ENCODE peak calls at places on chromosomes 4 and X, in eight cellular contexts. Y is ovary, Q is esophagus muscularis mucosa, K is A549, A is transverse colon, H is sigmoid colon, I is suprapubic skin, J is H1. R is an unnamed sample.
A peak's percentile ranks its signal among the peaks of the same experiment; 100 is the strongest.

GRCh38 chr4:1403591-1404572 is 2.4 kb downstream of the NKX1-1 start:
- DNase-seq in I (peak; percentile 49), K (no peak), J (no peak), A (no peak), H (peak; percentile 55), Q (no peak), Y (peak; percentile 10), R (no peak)

GRCh38 chr4:151117371-151117962 is 18.0 kb downstream of the RPS3A start:
- DNase-seq in H (no peak), K (peak; percentile 49), I (no peak), Q (no peak), J (peak; percentile 78), Y (peak; percentile 63), A (peak; percentile 63), R (peak; percentile 89)

GRCh38 chrX:150517303-150517896 is 51.0 kb upstream of the MTM1 start:
- DNase-seq in Q (no peak), I (no peak), K (no peak), A (no peak), H (no peak), Y (no peak), J (no peak), R (no peak)

GRCh38 chr4:143700420-143701352 is at the start of gene FREM3:
- DNase-seq in A (no peak), K (no peak), Y (no peak), I (no peak), H (no peak), Q (no peak), J (peak; percentile 75), R (no peak)

GRCh38 chrX:70477734-70478075 is 33.1 kb downstream of the DLG3 start:
- DNase-seq in I (no peak), Q (no peak), A (no peak), K (no peak), Y (no peak), J (no peak), H (no peak), R (no peak)

GRCh38 chr4:85909851-85910250 is 434.9 kb downstream of the ARHGAP24 start:
- DNase-seq in J (no peak), A (no peak), Y (no peak), K (no peak), Q (no peak), I (no peak), H (no peak), R (no peak)

GRCh38 chr4:1644906-1645657 is 39.0 kb downstream of the FAM53A start:
- DNase-seq in I (no peak), H (peak; percentile 95), Y (no peak), K (no peak), A (peak; percentile 32), J (no peak), Q (no peak), R (no peak)

GRCh38 chr4:176241703-176242102 is 27.3 kb downstream of the ASB5 start:
- DNase-seq in K (no peak), H (no peak), Q (no peak), I (no peak), A (no peak), Y (no peak), J (no peak), R (no peak)

GRCh38 chrX:97672138-97672537 is 788.4 kb downstream of the RPA4 start:
- DNase-seq in A (peak; percentile 65), K (no peak), Y (no peak), H (no peak), Q (no peak), J (no peak), I (no peak), R (no peak)

GRCh38 chr4:39320381-39321115 is 45.6 kb downstream of the RFC1 start:
- DNase-seq in I (no peak), J (no peak), H (no peak), Y (no peak), Q (no peak), A (no peak), K (no peak), R (no peak)

GRCh38 chr4:4659871-4660651 is 118.2 kb upstream of the STX18 start:
- DNase-seq in Q (no peak), J (no peak), A (no peak), Y (no peak), I (no peak), K (peak; percentile 38), H (no peak), R (no peak)

GRCh38 chrX:96314974-96315373 is 369.7 kb upstream of the DIAPH2 start:
- DNase-seq in Y (no peak), A (no peak), I (no peak), J (no peak), Q (no peak), K (no peak), H (no peak), R (no peak)

GRCh38 chr4:189092596-189092995 is 848.1 kb upstream of the FRG1 start:
- DNase-seq in Y (no peak), I (no peak), J (no peak), K (no peak), Q (no peak), A (no peak), H (no peak), R (no peak)

GRCh38 chr4:189096108-189096507 is 844.6 kb upstream of the FRG1 start:
- DNase-seq in Q (no peak), H (no peak), A (no peak), J (no peak), I (no peak), Y (no peak), K (no peak), R (no peak)

DNA sequence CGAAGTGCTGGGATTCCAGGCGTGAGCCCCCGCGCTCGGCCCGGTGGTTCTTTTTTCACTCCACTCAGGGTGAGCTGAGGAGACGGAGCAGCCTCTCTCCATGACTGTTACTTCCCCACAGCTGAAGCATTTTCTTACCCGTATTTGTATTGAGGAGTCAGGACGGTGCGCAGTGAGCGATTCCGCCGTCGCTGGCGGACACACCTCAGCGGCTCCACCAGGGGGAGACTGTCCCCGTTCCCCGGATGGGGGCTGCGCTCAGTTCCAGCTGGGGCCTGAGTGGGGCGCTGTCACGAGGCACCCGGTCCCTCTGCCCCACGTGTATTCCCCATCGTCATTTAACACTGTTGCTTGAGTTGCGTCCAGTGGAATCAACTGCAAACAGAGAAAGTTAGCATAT is 844.0 kb upstream of the FRG1 start:
- DNase-seq in I (no peak), Y (no peak), H (no peak), J (peak; percentile 86), A (no peak), Q (no peak), K (peak; percentile 3), R (no peak)
- TF ChIP-seq CTCF in I (no peak), Y (no peak), H (no peak), J (peak; percentile 99), A (no peak), Q (no peak), K (no peak), R (no peak)

DNA sequence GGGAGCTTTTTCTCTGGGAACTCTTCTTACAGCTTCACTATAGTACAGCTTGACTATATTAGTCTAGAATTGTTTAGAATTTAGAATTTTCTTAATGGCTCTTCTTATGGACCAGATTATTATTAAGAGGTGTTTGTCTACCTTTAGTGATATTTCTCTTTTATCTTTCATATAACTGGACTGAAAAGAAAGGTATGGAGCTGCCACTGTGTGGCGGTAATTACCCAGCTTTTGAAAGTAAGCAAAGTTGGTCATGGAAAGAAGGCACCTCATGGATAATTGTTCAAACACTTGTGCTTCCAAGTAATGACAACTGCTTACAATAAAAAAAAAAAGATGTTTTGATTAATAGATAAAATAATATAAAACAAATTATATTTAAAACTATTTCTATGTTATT is 1112.5 kb downstream of the TECRL start:
- DNase-seq in I (no peak), Y (no peak), A (no peak), Q (no peak), H (no peak), J (no peak), K (no peak), R (no peak)
- TF ChIP-seq EP300 in I (no peak), Y (no peak), A (no peak), Q (no peak), H (no peak), J (no peak), K (no peak), R (no peak)

GRCh38 chr4:41746025-41746439 is 2.5 kb downstream of the PHOX2B start:
- DNase-seq in J (peak; percentile 67), Q (no peak), A (no peak), I (no peak), H (no peak), Y (no peak), K (no peak), R (no peak)

GRCh38 chr4:41748074-41748787 is at the start of gene PHOX2B:
- DNase-seq in A (no peak), K (no peak), H (no peak), I (no peak), Q (peak; percentile 78), Y (no peak), J (peak; percentile 60), R (no peak)

GRCh38 chr4:41745292-41746024 is 3.1 kb downstream of the PHOX2B start:
- DNase-seq in H (no peak), Q (peak; percentile 34), J (peak; percentile 83), I (no peak), A (no peak), K (no peak), Y (no peak), R (no peak)

GRCh38 chr4:41747230-41748055 is 1.1 kb downstream of the PHOX2B start:
- DNase-seq in A (no peak), I (no peak), Y (no peak), H (no peak), K (no peak), J (peak; percentile 57), Q (peak; percentile 88), R (no peak)

DNA sequence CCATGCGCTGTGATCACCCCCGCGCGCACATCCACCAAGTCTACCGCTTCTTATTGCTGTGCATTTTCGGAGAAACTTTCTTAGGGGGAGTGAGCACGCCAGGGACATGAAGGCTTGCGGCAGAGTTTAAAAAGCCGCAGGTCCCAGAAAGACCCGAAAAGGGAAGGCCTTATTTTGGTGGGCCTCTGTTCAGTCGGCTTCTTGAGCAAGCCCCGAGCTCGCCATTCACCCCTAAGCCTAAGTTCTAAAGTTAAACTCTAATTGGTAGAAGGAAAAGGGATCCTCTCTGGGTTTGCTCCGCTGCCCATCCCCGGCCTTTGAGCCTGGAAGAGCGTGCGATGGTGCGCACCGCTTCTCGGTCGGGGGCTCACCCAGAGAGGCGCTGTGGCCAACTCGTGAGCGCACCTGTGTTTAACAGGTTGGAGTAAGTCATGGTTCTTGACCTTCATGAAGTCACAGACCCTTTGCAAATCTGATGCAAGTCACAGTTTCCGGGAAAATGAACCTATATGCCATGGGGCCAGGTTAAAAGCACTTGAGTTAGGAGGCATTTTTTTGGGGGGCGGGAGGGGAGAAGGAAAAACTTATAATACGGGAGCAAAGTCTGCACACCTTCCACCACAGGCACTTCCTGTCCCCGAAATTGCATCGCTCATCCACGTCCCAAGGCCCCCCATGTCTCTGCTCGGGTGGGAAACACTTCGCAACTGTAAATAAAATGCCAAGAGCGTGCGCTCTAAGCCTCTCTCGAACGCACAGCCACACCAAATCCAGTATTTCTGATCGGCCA is 1.9 kb downstream of the PHOX2B start:
- DNase-seq in H (no peak), I (no peak), Y (no peak), A (no peak), J (peak; percentile 63), Q (peak; percentile 84), K (no peak), R (no peak)
- H3K4me3 ChIP-seq in H (peak overlapping the region; percentile 8), I (no peak overlapping the region), Y (no peak overlapping the region), A (no peak overlapping the region), J (peak overlapping the region; percentile 14), Q (no peak overlapping the region), K (peak overlapping the region; percentile 30), R (no peak overlapping the region)

DNA sequence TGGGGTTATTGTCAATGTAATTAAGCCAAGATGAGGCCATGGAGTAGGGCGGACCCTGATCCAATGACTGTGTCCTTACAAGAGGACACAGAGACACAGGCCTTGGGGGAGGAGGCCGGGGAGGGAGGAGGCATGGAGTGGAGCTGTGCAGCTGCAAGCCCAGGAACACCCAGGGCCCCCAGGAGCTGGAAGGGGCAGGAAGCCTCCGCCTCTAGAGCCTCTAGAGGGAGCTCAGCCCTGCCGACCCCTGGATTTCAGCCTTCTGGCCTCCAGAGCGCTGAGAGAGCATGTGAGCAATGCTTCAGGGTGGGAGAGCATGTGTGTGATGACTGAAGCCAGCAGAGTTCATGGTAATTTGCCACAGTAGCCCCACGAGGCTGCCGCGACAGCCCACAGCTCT is 234.6 kb downstream of the AFAP1 start:
- DNase-seq in J (no peak), K (no peak), Q (no peak), Y (no peak), H (no peak), I (no peak), A (no peak), R (no peak)
- TF ChIP-seq CTCF in J (peak; percentile 42), K (no peak), Q (no peak), Y (no peak), H (no peak), I (no peak), A (no peak), R (no peak)